ENCODE peak calls at places on chromosomes 16 and 17, in four cellular contexts. K is AG09309, A is ELF-1, B is AML-193. W is an unnamed sample.

GRCh38 chr17:7745748-7746470 is 28.4 kb downstream of the DNAH2 start:
- DNase-seq in B (peak), K (peak), A (peak), W (peak)

GRCh38 chr17:28227278-28228108 is 91.5 kb upstream of the TMEM97 start:
- DNase-seq in K (no peak), A (peak), B (no peak), W (peak)

GRCh38 chr17:77180503-77181330 is 39.9 kb downstream of the SEC14L1 start:
- DNase-seq in B (no peak), K (no peak), A (no peak), W (no peak)

GRCh38 chr17:28405632-28406477 is at the start of gene SLC46A1:
- DNase-seq in B (no peak), K (no peak), A (peak), W (peak)

GRCh38 chr17:51121620-51122472 is 1.2 kb upstream of the SPAG9 start:
- DNase-seq in A (peak), B (peak), K (peak), W (peak)

GRCh38 chr17:16622540-16623277 is 30.9 kb downstream of the ZNF624 start:
- DNase-seq in A (no peak), B (no peak), K (no peak), W (no peak)

GRCh38 chr16:62283-62682 is 8.7 kb downstream of the SNRNP25 start:
- DNase-seq in A (no peak), B (no peak), K (no peak), W (no peak)

GRCh38 chr17:68937890-68938514 is 17.2 kb downstream of the ABCA8 start:
- DNase-seq in A (no peak), K (no peak), B (no peak), W (no peak)

GRCh38 chr17:59111539-59111938 is 4.9 kb upstream of the TRIM37 start:
- DNase-seq in A (no peak), K (no peak), B (no peak), W (no peak)

GRCh38 chr17:35094902-35095301 is 24.8 kb downstream of the RAD51D start:
- DNase-seq in K (peak), A (no peak), B (peak), W (no peak)

GRCh38 chr16:68892898-68893297 is 49.6 kb downstream of the TANGO6 start:
- DNase-seq in B (no peak), K (no peak), A (no peak), W (no peak)

GRCh38 chr16:84585886-84586285 is 32.0 kb downstream of the COTL1 start:
- DNase-seq in K (no peak), A (peak), B (no peak), W (peak)

GRCh38 chr17:48596735-48597491 is 3.3 kb upstream of the HOXB5 start:
- DNase-seq in B (no peak), A (no peak), K (no peak), W (no peak)

GRCh38 chr16:17334096-17334495 is 136.7 kb downstream of the XYLT1 start:
- DNase-seq in A (no peak), K (peak), B (no peak), W (no peak)

W was measured in iPS-NIHi11.